ENCODE peak calls at places on chromosomes 13 and 19, in five cellular contexts. G, K, O, J and Z are unnamed samples.

GRCh38 chr13:100694722-100695644 is 20.4 kb upstream of the TMTC4 start:
- DNase-seq in G (no peak), K (no peak), O (no peak), J (no peak), Z (peak; percentile 75)

GRCh38 chr13:80977168-80977567 is 636.2 kb upstream of the SPRY2 start:
- DNase-seq in G (no peak), K (no peak), O (no peak), J (no peak), Z (no peak)

GRCh38 chr19:40662925-40663711 is 27.3 kb downstream of the NUMBL start:
- DNase-seq in G (peak; percentile 84), K (peak; percentile 93), O (no peak), J (peak; percentile 95), Z (peak; percentile 82)

GRCh38 chr13:34156841-34157365 is 339.0 kb downstream of the RFC3 start:
- DNase-seq in G (peak; percentile 51), K (no peak), O (peak; percentile 81), J (no peak), Z (peak; percentile 88)

GRCh38 chr19:10690351-10690781 is 10.9 kb upstream of the QTRT1 start:
- DNase-seq in G (no peak), K (no peak), O (no peak), J (no peak), Z (no peak)

GRCh38 chr19:428144-428543 is 19.2 kb upstream of the C2CD4C start:
- DNase-seq in G (no peak), K (no peak), O (no peak), J (no peak), Z (no peak)

GRCh38 chr13:24214528-24214927 is 54.0 kb downstream of the SPATA13 start:
- DNase-seq in G (no peak), K (no peak), O (no peak), J (no peak), Z (no peak)

GRCh38 chr13:91401916-91402315 is 3.5 kb downstream of the GPC5 start:
- DNase-seq in G (no peak), K (no peak), O (no peak), J (no peak), Z (no peak)

GRCh38 chr13:22080832-22081231 is 410.0 kb downstream of the FGF9 start:
- DNase-seq in G (no peak), K (no peak), O (no peak), J (no peak), Z (no peak)

GRCh38 chr19:38727306-38727867 is 16.9 kb downstream of the CAPN12 start:
- DNase-seq in G (no peak), K (no peak), O (no peak), J (no peak), Z (no peak)

GRCh38 chr19:49635530-49636229 is 4.3 kb downstream of the RRAS start:
- DNase-seq in G (no peak), K (no peak), O (no peak), J (no peak), Z (peak; percentile 8)

GRCh38 chr13:41502676-41503075 is 45.3 kb downstream of the RGCC start:
- DNase-seq in G (no peak), K (no peak), O (no peak), J (no peak), Z (no peak)

GRCh38 chr19:14369399-14370168 is 11.7 kb upstream of the ADGRE5 start:
- DNase-seq in G (no peak), K (peak; percentile 53), O (no peak), J (peak; percentile 83), Z (no peak)

GRCh38 chr19:37329686-37330085 is 41.2 kb upstream of the ZNF527 start:
- DNase-seq in G (no peak), K (no peak), O (no peak), J (no peak), Z (peak; percentile 8)

GRCh38 chr19:55305491-55305890 is 19.6 kb downstream of the TMEM150B start:
- DNase-seq in G (no peak), K (no peak), O (no peak), J (peak; percentile 38), Z (peak; percentile 35)

GRCh38 chr13:93689333-93689732 is 462.7 kb downstream of the GPC6 start:
- DNase-seq in G (no peak), K (no peak), O (peak; percentile 34), J (no peak), Z (peak; percentile 7)

GRCh38 chr13:39935155-39935554 is 279.7 kb downstream of the COG6 start:
- DNase-seq in G (no peak), K (no peak), O (no peak), J (no peak), Z (no peak)

GRCh38 chr19:29446331-29446730 is 79.5 kb upstream of the VSTM2B start:
- DNase-seq in G (no peak), K (no peak), O (no peak), J (no peak), Z (no peak)

GRCh38 chr13:77509221-77509620 is 26.3 kb upstream of the SCEL start:
- DNase-seq in G (no peak), K (no peak), O (no peak), J (no peak), Z (peak; percentile 83)

GRCh38 chr13:110706570-110707378 is 858 bp upstream of the CARS2 start:
- DNase-seq in G (no peak), K (no peak), O (no peak), J (no peak), Z (no peak)